ENCODE peak calls at places on chromosome 21, in ten cellular contexts. One of them, this sample, is unnamed.

GRCh38 chr21:37367758-37368535 is 1.4 kb downstream of the DYRK1A start:
- DNase-seq in fibroblast of lung: peak
- DNase-seq in WERI-Rb-1: peak
- DNase-seq in fibroblast of mammary gland: peak
- DNase-seq in heart right ventricle: peak
- DNase-seq in spleen: peak
- DNase-seq in coronary artery: peak
- DNase-seq in mucosa of descending colon: peak
- DNase-seq in foreskin fibroblast: peak
- DNase-seq in cardiac fibroblast: peak
- DNase-seq in this sample: peak

GRCh38 chr21:30605968-30606367 is 5.1 kb downstream of the KRTAP22-1 start:
- DNase-seq in fibroblast of lung: no peak
- DNase-seq in WERI-Rb-1: no peak
- DNase-seq in fibroblast of mammary gland: no peak
- DNase-seq in heart right ventricle: no peak
- DNase-seq in spleen: no peak
- DNase-seq in coronary artery: no peak
- DNase-seq in mucosa of descending colon: no peak
- DNase-seq in foreskin fibroblast: no peak
- DNase-seq in cardiac fibroblast: no peak
- DNase-seq in this sample: no peak

GRCh38 chr21:21860888-21861287 is 862.7 kb downstream of the NCAM2 start:
- DNase-seq in fibroblast of lung: peak
- DNase-seq in WERI-Rb-1: no peak
- DNase-seq in fibroblast of mammary gland: peak
- DNase-seq in heart right ventricle: no peak
- DNase-seq in spleen: no peak
- DNase-seq in coronary artery: no peak
- DNase-seq in mucosa of descending colon: no peak
- DNase-seq in foreskin fibroblast: peak
- DNase-seq in cardiac fibroblast: peak
- DNase-seq in this sample: no peak

GRCh38 chr21:14520535-14520934 is 25.6 kb downstream of the SAMSN1 start:
- DNase-seq in fibroblast of lung: no peak
- DNase-seq in WERI-Rb-1: no peak
- DNase-seq in fibroblast of mammary gland: no peak
- DNase-seq in heart right ventricle: no peak
- DNase-seq in spleen: peak
- DNase-seq in coronary artery: no peak
- DNase-seq in mucosa of descending colon: no peak
- DNase-seq in foreskin fibroblast: no peak
- DNase-seq in cardiac fibroblast: no peak
- DNase-seq in this sample: no peak

GRCh38 chr21:22342855-22343254 is 1344.6 kb downstream of the NCAM2 start:
- DNase-seq in fibroblast of lung: no peak
- DNase-seq in WERI-Rb-1: no peak
- DNase-seq in fibroblast of mammary gland: no peak
- DNase-seq in heart right ventricle: no peak
- DNase-seq in spleen: no peak
- DNase-seq in coronary artery: no peak
- DNase-seq in mucosa of descending colon: no peak
- DNase-seq in foreskin fibroblast: no peak
- DNase-seq in cardiac fibroblast: no peak
- DNase-seq in this sample: no peak

GRCh38 chr21:45985471-45986315 is 4.1 kb downstream of the COL6A1 start:
- DNase-seq in fibroblast of lung: no peak
- DNase-seq in WERI-Rb-1: no peak
- DNase-seq in fibroblast of mammary gland: no peak
- DNase-seq in heart right ventricle: no peak
- DNase-seq in spleen: peak
- DNase-seq in coronary artery: no peak
- DNase-seq in mucosa of descending colon: no peak
- DNase-seq in foreskin fibroblast: no peak
- DNase-seq in cardiac fibroblast: no peak
- DNase-seq in this sample: no peak

GRCh38 chr21:36918291-36918690 is 48.2 kb downstream of the HLCS start:
- DNase-seq in fibroblast of lung: no peak
- DNase-seq in WERI-Rb-1: no peak
- DNase-seq in fibroblast of mammary gland: no peak
- DNase-seq in heart right ventricle: no peak
- DNase-seq in spleen: no peak
- DNase-seq in coronary artery: no peak
- DNase-seq in mucosa of descending colon: no peak
- DNase-seq in foreskin fibroblast: peak
- DNase-seq in cardiac fibroblast: no peak
- DNase-seq in this sample: no peak

GRCh38 chr21:27108228-27108627 is 141.3 kb upstream of the ADAMTS5 start:
- DNase-seq in fibroblast of lung: peak
- DNase-seq in WERI-Rb-1: no peak
- DNase-seq in fibroblast of mammary gland: no peak
- DNase-seq in heart right ventricle: no peak
- DNase-seq in spleen: no peak
- DNase-seq in coronary artery: no peak
- DNase-seq in mucosa of descending colon: no peak
- DNase-seq in foreskin fibroblast: peak
- DNase-seq in cardiac fibroblast: peak
- DNase-seq in this sample: peak

GRCh38 chr21:27359141-27359540 is 392.3 kb upstream of the ADAMTS5 start:
- DNase-seq in fibroblast of lung: peak
- DNase-seq in WERI-Rb-1: no peak
- DNase-seq in fibroblast of mammary gland: peak
- DNase-seq in heart right ventricle: no peak
- DNase-seq in spleen: no peak
- DNase-seq in coronary artery: no peak
- DNase-seq in mucosa of descending colon: no peak
- DNase-seq in foreskin fibroblast: peak
- DNase-seq in cardiac fibroblast: peak
- DNase-seq in this sample: no peak

GRCh38 chr21:30256100-30256499 is 26.6 kb downstream of the KRTAP24-1 start:
- DNase-seq in fibroblast of lung: no peak
- DNase-seq in WERI-Rb-1: no peak
- DNase-seq in fibroblast of mammary gland: no peak
- DNase-seq in heart right ventricle: no peak
- DNase-seq in spleen: no peak
- DNase-seq in coronary artery: no peak
- DNase-seq in mucosa of descending colon: peak
- DNase-seq in foreskin fibroblast: no peak
- DNase-seq in cardiac fibroblast: no peak
- DNase-seq in this sample: peak

DNA sequence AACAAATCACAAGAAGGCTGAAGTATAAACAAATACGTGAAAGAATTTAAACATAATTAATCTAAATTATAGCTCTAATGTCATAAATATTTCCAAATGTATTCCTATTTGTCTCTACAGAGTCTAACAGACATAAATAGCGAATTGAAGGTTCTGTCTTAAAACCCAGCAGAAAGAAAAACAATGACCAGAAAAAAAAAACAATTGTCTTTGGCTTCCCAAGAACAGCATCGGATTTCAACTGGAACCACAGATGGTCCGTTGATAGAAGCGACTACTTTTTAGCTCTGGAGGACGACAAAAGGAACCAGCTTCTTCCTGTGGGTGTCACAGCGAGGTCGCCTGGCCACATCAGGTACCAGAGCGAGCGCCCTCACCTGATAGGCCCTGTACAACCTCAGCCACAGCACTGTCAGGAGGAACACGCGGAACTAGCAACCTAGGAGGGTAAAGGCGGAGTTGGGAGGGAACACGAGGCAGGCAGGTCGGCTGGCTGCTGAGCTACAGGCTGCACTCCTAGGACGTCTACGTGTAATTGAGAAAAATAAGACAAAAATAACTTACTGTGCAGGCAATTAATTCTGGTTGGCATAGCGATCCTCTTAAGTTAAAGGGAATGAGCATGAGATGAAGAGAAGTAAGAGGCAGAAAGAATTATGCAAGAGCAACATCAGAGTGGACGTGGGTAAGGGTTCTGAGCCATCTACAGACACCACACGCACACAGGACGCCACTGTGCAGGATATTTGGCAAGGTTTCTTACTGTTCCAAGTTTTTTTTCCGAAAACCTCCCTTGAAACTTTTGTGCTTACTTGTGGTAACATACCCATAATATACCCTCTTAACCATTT is 16.7 kb upstream of the PRDM15 start:
- DNase-seq in fibroblast of lung: peak
- DNase-seq in WERI-Rb-1: no peak
- DNase-seq in fibroblast of mammary gland: no peak
- DNase-seq in heart right ventricle: no peak
- DNase-seq in spleen: peak
- DNase-seq in coronary artery: no peak
- DNase-seq in mucosa of descending colon: peak
- DNase-seq in foreskin fibroblast: no peak
- DNase-seq in cardiac fibroblast: no peak
- DNase-seq in this sample: no peak
- H3K4me3 ChIP-seq in fibroblast of lung: no peak
- H3K4me3 ChIP-seq in WERI-Rb-1: no peak
- H3K4me3 ChIP-seq in fibroblast of mammary gland: no peak
- H3K4me3 ChIP-seq in heart right ventricle: no peak
- H3K4me3 ChIP-seq in spleen: no peak
- H3K4me3 ChIP-seq in coronary artery: no peak
- H3K4me3 ChIP-seq in mucosa of descending colon: no peak
- H3K4me3 ChIP-seq in foreskin fibroblast: no peak
- H3K4me3 ChIP-seq in cardiac fibroblast: no peak
- H3K4me3 ChIP-seq in this sample: no peak

GRCh38 chr21:31941694-31942093 is 68.9 kb downstream of the HUNK start:
- DNase-seq in fibroblast of lung: no peak
- DNase-seq in WERI-Rb-1: no peak
- DNase-seq in fibroblast of mammary gland: no peak
- DNase-seq in heart right ventricle: no peak
- DNase-seq in spleen: no peak
- DNase-seq in coronary artery: no peak
- DNase-seq in mucosa of descending colon: peak
- DNase-seq in foreskin fibroblast: no peak
- DNase-seq in cardiac fibroblast: no peak
- DNase-seq in this sample: no peak
- TF ChIP-seq CTCF in fibroblast of lung: no peak
- TF ChIP-seq CTCF in WERI-Rb-1: no peak
- TF ChIP-seq CTCF in fibroblast of mammary gland: no peak
- TF ChIP-seq CTCF in heart right ventricle: no peak
- TF ChIP-seq CTCF in spleen: no peak
- TF ChIP-seq CTCF in coronary artery: no peak
- TF ChIP-seq CTCF in mucosa of descending colon: no peak
- TF ChIP-seq CTCF in foreskin fibroblast: no peak
- TF ChIP-seq CTCF in cardiac fibroblast: no peak
- TF ChIP-seq CTCF in this sample: no peak

GRCh38 chr21:33076600-33077329 is 6.8 kb downstream of the OLIG1 start:
- DNase-seq in fibroblast of lung: no peak
- DNase-seq in WERI-Rb-1: no peak
- DNase-seq in fibroblast of mammary gland: no peak
- DNase-seq in heart right ventricle: no peak
- DNase-seq in spleen: no peak
- DNase-seq in coronary artery: no peak
- DNase-seq in mucosa of descending colon: no peak
- DNase-seq in foreskin fibroblast: no peak
- DNase-seq in cardiac fibroblast: no peak
- DNase-seq in this sample: no peak

GRCh38 chr21:33075596-33076195 is 5.8 kb downstream of the OLIG1 start:
- DNase-seq in fibroblast of lung: no peak
- DNase-seq in WERI-Rb-1: no peak
- DNase-seq in fibroblast of mammary gland: no peak
- DNase-seq in heart right ventricle: no peak
- DNase-seq in spleen: no peak
- DNase-seq in coronary artery: no peak
- DNase-seq in mucosa of descending colon: no peak
- DNase-seq in foreskin fibroblast: no peak
- DNase-seq in cardiac fibroblast: no peak
- DNase-seq in this sample: no peak

GRCh38 chr21:33071878-33072306 is 2.0 kb downstream of the OLIG1 start:
- DNase-seq in fibroblast of lung: peak
- DNase-seq in WERI-Rb-1: peak
- DNase-seq in fibroblast of mammary gland: peak
- DNase-seq in heart right ventricle: no peak
- DNase-seq in spleen: no peak
- DNase-seq in coronary artery: no peak
- DNase-seq in mucosa of descending colon: no peak
- DNase-seq in foreskin fibroblast: peak
- DNase-seq in cardiac fibroblast: no peak
- DNase-seq in this sample: peak

GRCh38 chr21:33078907-33079582 is 9.1 kb downstream of the OLIG1 start:
- DNase-seq in fibroblast of lung: peak
- DNase-seq in WERI-Rb-1: no peak
- DNase-seq in fibroblast of mammary gland: peak
- DNase-seq in heart right ventricle: no peak
- DNase-seq in spleen: no peak
- DNase-seq in coronary artery: no peak
- DNase-seq in mucosa of descending colon: no peak
- DNase-seq in foreskin fibroblast: peak
- DNase-seq in cardiac fibroblast: peak
- DNase-seq in this sample: peak

GRCh38 chr21:33075128-33075527 is 5.2 kb downstream of the OLIG1 start:
- DNase-seq in fibroblast of lung: no peak
- DNase-seq in WERI-Rb-1: no peak
- DNase-seq in fibroblast of mammary gland: no peak
- DNase-seq in heart right ventricle: no peak
- DNase-seq in spleen: no peak
- DNase-seq in coronary artery: no peak
- DNase-seq in mucosa of descending colon: no peak
- DNase-seq in foreskin fibroblast: peak
- DNase-seq in cardiac fibroblast: no peak
- DNase-seq in this sample: peak
- H3K4me3 ChIP-seq in fibroblast of lung: no peak
- H3K4me3 ChIP-seq in WERI-Rb-1: no peak
- H3K4me3 ChIP-seq in fibroblast of mammary gland: no peak
- H3K4me3 ChIP-seq in heart right ventricle: no peak
- H3K4me3 ChIP-seq in spleen: no peak
- H3K4me3 ChIP-seq in coronary artery: no peak
- H3K4me3 ChIP-seq in mucosa of descending colon: no peak
- H3K4me3 ChIP-seq in foreskin fibroblast: no peak
- H3K4me3 ChIP-seq in cardiac fibroblast: no peak
- H3K4me3 ChIP-seq in this sample: no peak

GRCh38 chr21:42925114-42925907 is at the start of gene ERVH48-1:
- DNase-seq in fibroblast of lung: no peak
- DNase-seq in WERI-Rb-1: no peak
- DNase-seq in fibroblast of mammary gland: no peak
- DNase-seq in heart right ventricle: no peak
- DNase-seq in spleen: peak
- DNase-seq in coronary artery: no peak
- DNase-seq in mucosa of descending colon: no peak
- DNase-seq in foreskin fibroblast: no peak
- DNase-seq in cardiac fibroblast: peak
- DNase-seq in this sample: no peak

GRCh38 chr21:42921912-42922311 is 3.5 kb downstream of the ERVH48-1 start:
- DNase-seq in fibroblast of lung: no peak
- DNase-seq in WERI-Rb-1: no peak
- DNase-seq in fibroblast of mammary gland: no peak
- DNase-seq in heart right ventricle: no peak
- DNase-seq in spleen: no peak
- DNase-seq in coronary artery: no peak
- DNase-seq in mucosa of descending colon: no peak
- DNase-seq in foreskin fibroblast: no peak
- DNase-seq in cardiac fibroblast: no peak
- DNase-seq in this sample: no peak

GRCh38 chr21:42922918-42923317 is 2.5 kb downstream of the ERVH48-1 start:
- DNase-seq in fibroblast of lung: no peak
- DNase-seq in WERI-Rb-1: no peak
- DNase-seq in fibroblast of mammary gland: no peak
- DNase-seq in heart right ventricle: no peak
- DNase-seq in spleen: peak
- DNase-seq in coronary artery: no peak
- DNase-seq in mucosa of descending colon: no peak
- DNase-seq in foreskin fibroblast: no peak
- DNase-seq in cardiac fibroblast: no peak
- DNase-seq in this sample: no peak

GRCh38 chr21:42924433-42924751 is 1.0 kb downstream of the ERVH48-1 start:
- DNase-seq in fibroblast of lung: no peak
- DNase-seq in WERI-Rb-1: no peak
- DNase-seq in fibroblast of mammary gland: no peak
- DNase-seq in heart right ventricle: no peak
- DNase-seq in spleen: no peak
- DNase-seq in coronary artery: no peak
- DNase-seq in mucosa of descending colon: no peak
- DNase-seq in foreskin fibroblast: no peak
- DNase-seq in cardiac fibroblast: no peak
- DNase-seq in this sample: no peak

GRCh38 chr21:42923553-42924432 is 1.6 kb downstream of the ERVH48-1 start:
- DNase-seq in fibroblast of lung: peak
- DNase-seq in WERI-Rb-1: peak
- DNase-seq in fibroblast of mammary gland: peak
- DNase-seq in heart right ventricle: peak
- DNase-seq in spleen: peak
- DNase-seq in coronary artery: peak
- DNase-seq in mucosa of descending colon: peak
- DNase-seq in foreskin fibroblast: peak
- DNase-seq in cardiac fibroblast: peak
- DNase-seq in this sample: peak
- TF ChIP-seq CTCF in fibroblast of lung: peak
- TF ChIP-seq CTCF in WERI-Rb-1: peak
- TF ChIP-seq CTCF in fibroblast of mammary gland: peak
- TF ChIP-seq CTCF in heart right ventricle: peak
- TF ChIP-seq CTCF in spleen: peak
- TF ChIP-seq CTCF in coronary artery: peak
- TF ChIP-seq CTCF in mucosa of descending colon: peak
- TF ChIP-seq CTCF in foreskin fibroblast: peak
- TF ChIP-seq CTCF in cardiac fibroblast: peak
- TF ChIP-seq CTCF in this sample: peak